ENCODE peak calls at places on chromosomes 3 and 15, in seven cellular contexts. H is T47D, U is H1, K is HCT116, O is GM12878, E is K562, Q is SK-N-SH. N is an unnamed sample.

GRCh38 chr15:38189651-38190280 is 62.9 kb upstream of the SPRED1 start:
- DNase-seq in H (no peak), U (no peak), K (no peak), O (no peak), E (no peak), Q (no peak), N (no peak)

GRCh38 chr15:93454788-93455187 is 365.8 kb upstream of the RGMA start:
- DNase-seq in H (no peak), U (no peak), K (no peak), O (no peak), E (no peak), Q (peak), N (no peak)

GRCh38 chr3:14477311-14477935 is 62.7 kb downstream of the GRIP2 start:
- DNase-seq in H (no peak), U (no peak), K (no peak), O (no peak), E (no peak), Q (no peak), N (no peak)

GRCh38 chr3:43525941-43526607 is 95.7 kb downstream of the ANO10 start:
- DNase-seq in H (no peak), U (no peak), K (no peak), O (no peak), E (no peak), Q (no peak), N (no peak)

GRCh38 chr3:43161684-43162512 is 56.0 kb upstream of the POMGNT2 start:
- DNase-seq in H (peak), U (no peak), K (no peak), O (no peak), E (no peak), Q (peak), N (peak)

GRCh38 chr15:66298803-66299251 is 5.5 kb downstream of the DIS3L start:
- DNase-seq in H (no peak), U (no peak), K (no peak), O (no peak), E (no peak), Q (peak), N (no peak)

GRCh38 chr3:87209115-87209514 is 18.0 kb upstream of the CHMP2B start:
- DNase-seq in H (no peak), U (no peak), K (no peak), O (no peak), E (no peak), Q (no peak), N (no peak)

GRCh38 chr3:109642042-109642441 is 304.7 kb upstream of the DPPA4 start:
- DNase-seq in H (no peak), U (no peak), K (no peak), O (no peak), E (no peak), Q (no peak), N (no peak)

GRCh38 chr15:64455951-64456350 is 4.4 kb upstream of the ZNF609 start:
- DNase-seq in H (no peak), U (no peak), K (no peak), O (no peak), E (no peak), Q (no peak), N (no peak)

GRCh38 chr15:70246623-70247200 is 149.0 kb upstream of the TLE3 start:
- DNase-seq in H (no peak), U (no peak), K (no peak), O (no peak), E (no peak), Q (no peak), N (no peak)

GRCh38 chr3:25971736-25972135 is 181.8 kb downstream of the OXSM start:
- DNase-seq in H (no peak), U (no peak), K (no peak), O (no peak), E (no peak), Q (no peak), N (no peak)

DNA sequence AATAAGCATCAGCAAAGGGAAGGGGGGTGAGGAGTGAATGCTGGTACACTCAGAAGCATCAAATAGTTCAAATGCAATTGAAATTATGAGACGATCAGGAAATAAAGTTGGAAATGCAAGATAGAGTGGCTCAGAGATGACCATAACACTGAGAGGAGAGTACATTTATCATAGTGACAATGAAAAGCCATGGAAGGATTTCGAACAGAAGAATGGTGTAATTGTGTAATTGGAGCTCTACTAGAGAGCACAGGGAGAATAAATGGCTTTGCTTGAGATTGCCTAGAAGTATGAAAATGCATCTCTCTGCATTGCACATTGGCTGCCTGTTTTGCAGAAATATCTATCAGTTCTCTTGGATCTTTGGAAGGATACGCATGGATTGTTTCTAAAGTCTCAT is 163.3 kb downstream of the TP63 start:
- DNase-seq in H (no peak), U (no peak), K (no peak), O (no peak), E (no peak), Q (no peak), N (no peak)
- TF ChIP-seq JUND in H (no peak), U (no peak), K (no peak), O (no peak), E (no peak), Q (no peak), N (no peak)

DNA sequence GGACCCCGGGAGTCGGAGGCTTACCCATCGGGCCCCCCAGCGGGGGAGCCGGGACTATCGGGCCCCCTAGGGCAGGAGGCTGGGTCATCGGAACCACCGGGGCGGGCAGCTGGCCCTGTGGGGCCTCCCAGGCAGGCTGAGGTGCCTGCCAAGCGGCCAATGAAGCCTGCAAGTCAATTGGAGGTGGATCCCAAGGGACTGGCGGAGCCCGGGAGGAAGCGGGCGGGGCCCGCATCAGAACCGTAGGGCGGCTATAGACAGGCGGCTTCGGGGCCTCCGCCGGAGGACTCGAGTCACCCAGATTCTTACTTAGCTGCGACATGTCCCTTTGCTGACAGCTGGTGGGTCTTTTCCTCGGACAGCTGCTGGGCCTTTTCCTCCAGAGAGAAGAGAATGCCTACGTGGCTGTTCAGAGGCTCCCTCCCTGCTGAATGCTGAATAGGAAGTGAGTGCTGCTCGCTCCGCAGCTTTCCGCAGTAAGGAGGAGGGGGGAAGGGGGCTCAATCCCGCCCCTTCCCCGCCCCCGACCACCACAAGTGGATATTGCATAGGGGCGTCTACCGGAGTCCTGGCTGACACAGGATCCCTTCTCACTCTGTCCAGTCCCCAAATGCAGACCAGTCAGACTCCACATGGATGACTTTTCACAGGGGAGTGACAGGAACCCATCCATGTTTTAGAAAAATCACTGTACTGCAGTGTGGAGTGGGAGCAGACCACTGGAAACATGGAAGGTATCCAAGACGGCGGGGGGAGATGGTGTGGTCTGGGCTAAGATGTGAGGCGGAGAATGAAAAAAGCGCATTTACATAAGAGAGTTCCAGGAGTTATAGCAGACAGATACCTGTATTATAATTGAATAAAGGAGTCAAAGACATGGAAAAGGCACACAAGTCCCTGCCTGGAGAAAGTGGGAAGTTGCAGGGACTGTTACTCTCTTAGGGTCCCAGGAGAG is at the start of gene MAGEL2:
- DNase-seq in H (no peak), U (peak), K (no peak), O (no peak), E (no peak), Q (peak), N (no peak)
- TF ChIP-seq JUND in H (no peak), U (peak), K (no peak), O (no peak), E (no peak), Q (no peak), N (no peak)

DNA sequence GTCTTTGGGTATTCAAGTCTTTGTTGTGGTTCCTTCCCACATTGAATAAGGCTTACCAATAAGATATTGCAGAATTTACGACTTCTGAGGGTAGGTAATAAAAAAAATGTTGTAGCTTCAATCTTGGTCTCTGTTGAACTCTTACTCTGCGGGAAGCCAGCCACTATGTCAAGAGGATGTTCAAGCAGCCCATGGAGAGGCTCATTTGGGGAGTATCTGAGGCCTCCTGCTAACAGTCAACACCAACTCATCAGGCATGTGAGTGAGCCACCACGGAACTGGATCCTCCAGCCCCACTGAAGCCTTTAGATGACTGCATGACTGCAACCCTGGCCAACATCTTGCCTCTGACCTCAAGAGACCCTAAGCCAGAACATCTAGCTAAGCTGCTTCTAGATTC is 3.2 kb upstream of the TBC1D23 start:
- DNase-seq in H (no peak), U (no peak), K (no peak), O (no peak), E (no peak), Q (no peak), N (no peak)
- TF ChIP-seq JUND in H (no peak), U (no peak), K (no peak), O (no peak), E (no peak), Q (no peak), N (no peak)

GRCh38 chr15:87576486-87577176 is 679.9 kb downstream of the NTRK3 start:
- DNase-seq in H (peak), U (no peak), K (no peak), O (no peak), E (no peak), Q (no peak), N (no peak)

GRCh38 chr15:87582169-87582568 is 674.4 kb downstream of the NTRK3 start:
- DNase-seq in H (no peak), U (no peak), K (no peak), O (no peak), E (no peak), Q (no peak), N (no peak)

GRCh38 chr15:87578776-87579175 is 677.8 kb downstream of the NTRK3 start:
- DNase-seq in H (no peak), U (no peak), K (no peak), O (no peak), E (no peak), Q (no peak), N (no peak)

GRCh38 chr15:87577336-87577735 is 679.2 kb downstream of the NTRK3 start:
- DNase-seq in H (no peak), U (no peak), K (no peak), O (no peak), E (no peak), Q (no peak), N (no peak)

GRCh38 chr15:87579537-87579936 is 677.0 kb downstream of the NTRK3 start:
- DNase-seq in H (no peak), U (no peak), K (no peak), O (no peak), E (no peak), Q (no peak), N (no peak)
- TF ChIP-seq JUND in H (no peak), U (no peak), K (no peak), O (no peak), E (no peak), Q (no peak), N (no peak)

GRCh38 chr3:114746502-114746901 is 400.6 kb downstream of the ZBTB20 start:
- DNase-seq in H (no peak), U (no peak), K (no peak), O (no peak), E (no peak), Q (no peak), N (no peak)

GRCh38 chr3:114739627-114740026 is 407.5 kb downstream of the ZBTB20 start:
- DNase-seq in H (no peak), U (no peak), K (no peak), O (no peak), E (no peak), Q (no peak), N (no peak)

GRCh38 chr3:114745322-114746240 is 401.5 kb downstream of the ZBTB20 start:
- DNase-seq in H (no peak), U (no peak), K (peak), O (no peak), E (no peak), Q (no peak), N (peak)

GRCh38 chr3:114743746-114744145 is 403.3 kb downstream of the ZBTB20 start:
- DNase-seq in H (no peak), U (no peak), K (no peak), O (no peak), E (no peak), Q (no peak), N (no peak)

DNA sequence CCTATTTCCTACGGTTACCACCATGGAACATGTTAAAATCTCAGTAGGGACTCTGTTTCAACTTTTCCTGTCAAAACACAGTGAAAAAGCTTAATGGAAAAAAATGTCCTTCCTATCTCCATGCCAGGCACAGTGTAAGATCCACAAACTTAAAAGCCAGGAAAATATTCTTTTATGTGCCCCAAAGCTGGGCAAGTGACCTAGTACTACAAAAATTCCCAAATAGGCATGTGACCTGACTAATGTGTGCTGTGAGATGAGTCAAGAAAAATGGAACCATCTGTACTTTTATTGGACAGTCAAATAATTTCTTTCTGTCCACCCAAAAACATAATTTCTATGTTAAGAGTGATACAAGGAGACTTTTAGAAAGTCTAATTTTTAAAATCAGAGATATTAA is 406.0 kb downstream of the ZBTB20 start:
- DNase-seq in H (no peak), U (no peak), K (no peak), O (no peak), E (no peak), Q (no peak), N (no peak)
- TF ChIP-seq JUND in H (no peak), U (no peak), K (no peak), O (no peak), E (no peak), Q (no peak), N (no peak)

GRCh38 chr3:51696954-51697353 is 9.9 kb upstream of the GRM2 start:
- DNase-seq in H (no peak), U (no peak), K (no peak), O (no peak), E (peak), Q (peak), N (no peak)
- TF ChIP-seq JUND in H (no peak), U (no peak), K (no peak), O (no peak), E (no peak), Q (no peak), N (no peak)

DNA sequence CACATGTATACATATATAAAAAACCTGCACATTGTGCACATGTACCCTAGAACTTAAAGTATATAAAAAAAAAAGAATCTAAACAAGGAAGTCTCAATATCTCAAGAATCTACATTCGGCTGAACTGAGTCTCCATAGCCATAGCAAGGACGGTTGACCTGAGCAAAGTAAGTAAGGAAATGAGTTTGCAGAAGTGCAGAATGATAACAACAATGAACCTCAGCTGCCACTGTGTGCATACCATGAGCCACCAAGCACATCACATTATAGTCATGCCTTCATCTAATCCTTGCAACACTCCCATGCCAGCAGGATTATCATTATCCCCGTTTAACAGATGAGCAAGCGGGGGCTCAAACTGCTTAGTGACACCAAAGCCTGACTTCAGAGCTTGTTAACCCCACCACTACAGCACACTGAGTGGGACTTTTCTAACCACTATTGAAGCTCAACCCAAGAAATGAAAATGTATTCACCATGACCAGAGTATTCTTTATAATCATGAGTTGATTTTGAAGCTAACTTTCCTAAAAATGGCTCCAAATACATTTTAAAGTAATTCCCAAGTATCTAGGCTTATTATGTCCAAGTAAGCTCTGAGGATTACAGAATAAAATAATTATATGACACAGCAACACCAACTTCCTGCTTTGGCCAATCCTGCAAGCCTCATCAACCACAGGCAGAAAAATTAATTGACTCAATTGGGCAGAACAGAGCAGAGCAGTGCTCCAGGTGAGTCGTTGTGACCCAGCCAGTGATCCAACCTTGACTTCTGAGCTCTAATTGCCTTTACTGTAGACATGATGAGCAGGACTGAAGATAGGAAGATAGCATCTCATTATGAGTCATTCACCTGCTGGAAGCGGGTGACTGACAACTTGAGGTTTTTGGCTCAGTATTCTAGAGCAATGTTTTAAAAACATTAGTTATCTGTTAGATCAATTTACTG is 47.3 kb upstream of the IL12A start:
- DNase-seq in H (peak), U (no peak), K (no peak), O (no peak), E (no peak), Q (no peak), N (no peak)
- TF ChIP-seq JUND in H (peak), U (no peak), K (no peak), O (no peak), E (peak), Q (no peak), N (no peak)

GRCh38 chr3:154971771-154972326 is 108.3 kb upstream of the MME start:
- DNase-seq in H (no peak), U (no peak), K (no peak), O (no peak), E (no peak), Q (no peak), N (no peak)
- TF ChIP-seq JUND in H (no peak), U (no peak), K (no peak), O (no peak), E (no peak), Q (peak), N (no peak)

DNA sequence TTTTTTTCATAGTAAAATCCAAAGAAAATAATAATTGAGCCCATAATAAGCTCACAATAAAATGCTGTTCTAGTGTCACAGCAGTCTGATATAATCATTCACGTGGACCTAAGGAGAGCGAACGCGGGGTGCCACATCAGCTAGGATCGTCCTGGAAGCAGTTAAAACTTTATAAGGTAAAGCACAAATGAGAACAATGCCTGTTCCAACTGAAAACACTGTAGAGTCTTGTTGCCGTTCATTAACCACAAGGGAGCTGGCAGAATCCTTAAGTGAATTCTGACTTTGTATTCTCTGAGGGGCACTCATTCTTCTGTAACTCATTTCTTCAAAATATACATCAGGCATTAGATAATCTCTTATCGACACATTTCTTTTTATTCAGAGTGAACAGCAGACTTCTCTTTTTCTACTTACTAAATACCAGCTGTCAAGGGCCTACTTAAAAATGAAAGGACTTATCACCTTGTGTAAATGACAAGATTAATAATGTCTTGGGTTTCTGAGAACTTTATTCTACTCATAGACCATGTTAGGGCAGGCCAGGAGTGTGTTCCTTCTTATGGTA is 524.6 kb downstream of the MECOM start:
- DNase-seq in H (no peak), U (no peak), K (no peak), O (no peak), E (no peak), Q (no peak), N (no peak)
- TF ChIP-seq JUND in H (no peak), U (no peak), K (no peak), O (no peak), E (no peak), Q (no peak), N (no peak)